ENCODE peak calls at places on chromosomes 4 and X, in five cellular contexts. One of them, this sample, is unnamed.

GRCh38 chr4:7650606-7651400 is 216.1 kb upstream of the PSAPL1 start:
- DNase-seq in NCI-H345: no peak
- DNase-seq in mesothelial cell of epicardium: no peak
- DNase-seq in GM23248: peak
- DNase-seq in HFFc6: no peak
- DNase-seq in this sample: no peak

GRCh38 chr4:104815593-104816156 is 321.0 kb upstream of the CXXC4 start:
- DNase-seq in NCI-H345: no peak
- DNase-seq in mesothelial cell of epicardium: no peak
- DNase-seq in GM23248: no peak
- DNase-seq in HFFc6: no peak
- DNase-seq in this sample: no peak

GRCh38 chrX:118423558-118423957 is 72.1 kb upstream of the DOCK11 start:
- DNase-seq in NCI-H345: no peak
- DNase-seq in mesothelial cell of epicardium: no peak
- DNase-seq in GM23248: no peak
- DNase-seq in HFFc6: no peak
- DNase-seq in this sample: no peak

GRCh38 chr4:78428996-78429395 is 122.6 kb upstream of the ANXA3 start:
- DNase-seq in NCI-H345: no peak
- DNase-seq in mesothelial cell of epicardium: no peak
- DNase-seq in GM23248: no peak
- DNase-seq in HFFc6: no peak
- DNase-seq in this sample: no peak

GRCh38 chrX:51891821-51892551 is 1.4 kb upstream of the MAGED1 start:
- DNase-seq in NCI-H345: peak
- DNase-seq in mesothelial cell of epicardium: no peak
- DNase-seq in GM23248: peak
- DNase-seq in HFFc6: peak
- DNase-seq in this sample: peak

GRCh38 chr4:139975830-139976272 is 178.1 kb downstream of the MAML3 start:
- DNase-seq in NCI-H345: no peak
- DNase-seq in mesothelial cell of epicardium: no peak
- DNase-seq in GM23248: peak
- DNase-seq in HFFc6: no peak
- DNase-seq in this sample: peak

GRCh38 chr4:152369903-152370296 is 166.0 kb downstream of the FBXW7 start:
- DNase-seq in NCI-H345: no peak
- DNase-seq in mesothelial cell of epicardium: no peak
- DNase-seq in GM23248: peak
- DNase-seq in HFFc6: no peak
- DNase-seq in this sample: no peak

GRCh38 chr4:2607107-2607506 is 70.7 kb downstream of the FAM193A start:
- DNase-seq in NCI-H345: no peak
- DNase-seq in mesothelial cell of epicardium: no peak
- DNase-seq in GM23248: no peak
- DNase-seq in HFFc6: no peak
- DNase-seq in this sample: no peak

GRCh38 chr4:83255584-83255983 is 29.0 kb downstream of the COQ2 start:
- DNase-seq in NCI-H345: no peak
- DNase-seq in mesothelial cell of epicardium: no peak
- DNase-seq in GM23248: peak
- DNase-seq in HFFc6: peak
- DNase-seq in this sample: peak

GRCh38 chr4:1802720-1803522 is 9.8 kb downstream of the FGFR3 start:
- DNase-seq in NCI-H345: no peak
- DNase-seq in mesothelial cell of epicardium: no peak
- DNase-seq in GM23248: no peak
- DNase-seq in HFFc6: no peak
- DNase-seq in this sample: no peak

GRCh38 chrX:41946230-41946629 is 22.9 kb upstream of the CASK start:
- DNase-seq in NCI-H345: no peak
- DNase-seq in mesothelial cell of epicardium: no peak
- DNase-seq in GM23248: no peak
- DNase-seq in HFFc6: no peak
- DNase-seq in this sample: no peak

GRCh38 chr4:125013891-125014290 is 300.9 kb upstream of the FAT4 start:
- DNase-seq in NCI-H345: no peak
- DNase-seq in mesothelial cell of epicardium: no peak
- DNase-seq in GM23248: peak
- DNase-seq in HFFc6: peak
- DNase-seq in this sample: peak

GRCh38 chr4:138182838-138183426 is 59.2 kb downstream of the SLC7A11 start:
- DNase-seq in NCI-H345: peak
- DNase-seq in mesothelial cell of epicardium: no peak
- DNase-seq in GM23248: peak
- DNase-seq in HFFc6: peak
- DNase-seq in this sample: peak

GRCh38 chr4:171288816-171289432 is 524.3 kb upstream of the GALNTL6 start:
- DNase-seq in NCI-H345: no peak
- DNase-seq in mesothelial cell of epicardium: no peak
- DNase-seq in GM23248: no peak
- DNase-seq in HFFc6: no peak
- DNase-seq in this sample: no peak

GRCh38 chr4:38055566-38055965 is 95.4 kb downstream of the PTTG2 start:
- DNase-seq in NCI-H345: no peak
- DNase-seq in mesothelial cell of epicardium: no peak
- DNase-seq in GM23248: no peak
- DNase-seq in HFFc6: no peak
- DNase-seq in this sample: no peak

GRCh38 chrX:22999696-23000223 is at the start of gene DDX53:
- DNase-seq in NCI-H345: no peak
- DNase-seq in mesothelial cell of epicardium: no peak
- DNase-seq in GM23248: no peak
- DNase-seq in HFFc6: no peak
- DNase-seq in this sample: no peak

GRCh38 chr4:159768011-159768410 is 665.1 kb downstream of the RAPGEF2 start:
- DNase-seq in NCI-H345: no peak
- DNase-seq in mesothelial cell of epicardium: no peak
- DNase-seq in GM23248: no peak
- DNase-seq in HFFc6: no peak
- DNase-seq in this sample: no peak

GRCh38 chr4:32268949-32269348 is 1548.8 kb downstream of the PCDH7 start:
- DNase-seq in NCI-H345: no peak
- DNase-seq in mesothelial cell of epicardium: no peak
- DNase-seq in GM23248: no peak
- DNase-seq in HFFc6: no peak
- DNase-seq in this sample: no peak

GRCh38 chr4:58606303-58606702 is 1496.1 kb upstream of the IGFBP7 start:
- DNase-seq in NCI-H345: no peak
- DNase-seq in mesothelial cell of epicardium: no peak
- DNase-seq in GM23248: no peak
- DNase-seq in HFFc6: no peak
- DNase-seq in this sample: no peak

GRCh38 chrX:108072746-108073145 is 18.6 kb downstream of the PSMD10 start:
- DNase-seq in NCI-H345: no peak
- DNase-seq in mesothelial cell of epicardium: no peak
- DNase-seq in GM23248: peak
- DNase-seq in HFFc6: peak
- DNase-seq in this sample: no peak

GRCh38 chr4:112327950-112328349 is 30.8 kb downstream of the ALPK1 start:
- DNase-seq in NCI-H345: peak
- DNase-seq in mesothelial cell of epicardium: no peak
- DNase-seq in GM23248: peak
- DNase-seq in HFFc6: peak
- DNase-seq in this sample: peak

GRCh38 chrX:51461053-51462050 is 35.0 kb downstream of the NUDT11 start:
- DNase-seq in NCI-H345: no peak
- DNase-seq in mesothelial cell of epicardium: no peak
- DNase-seq in GM23248: peak
- DNase-seq in HFFc6: no peak
- DNase-seq in this sample: peak

GRCh38 chr4:66016240-66016639 is 346.0 kb upstream of the EPHA5 start:
- DNase-seq in NCI-H345: no peak
- DNase-seq in mesothelial cell of epicardium: no peak
- DNase-seq in GM23248: no peak
- DNase-seq in HFFc6: no peak
- DNase-seq in this sample: no peak

GRCh38 chr4:104494161-104494560 is 533 bp downstream of the CXXC4 start:
- DNase-seq in NCI-H345: no peak
- DNase-seq in mesothelial cell of epicardium: no peak
- DNase-seq in GM23248: peak
- DNase-seq in HFFc6: no peak
- DNase-seq in this sample: no peak

This sample was measured in AG10803.